ENCODE peak calls at places on chromosomes 4 and X, in four cellular contexts. X is BJ, A is heart left ventricle, L is breast epithelium. Y is an unnamed sample.

GRCh38 chrX:22314211-22314610 is 41.5 kb downstream of the CBLL2 start:
- DNase-seq in A (no peak), L (no peak), X (no peak), Y (no peak)

GRCh38 chr4:89496851-89497250 is 189.3 kb upstream of the GPRIN3 start:
- DNase-seq in A (no peak), L (no peak), X (no peak), Y (no peak)

GRCh38 chrX:39627257-39627656 is 470.5 kb downstream of the BCOR start:
- DNase-seq in X (no peak), A (no peak), L (no peak), Y (no peak)

GRCh38 chrX:41912922-41913321 is 10.4 kb downstream of the CASK start:
- DNase-seq in L (no peak), A (no peak), X (no peak), Y (no peak)

GRCh38 chr4:47145630-47146029 is 114.3 kb downstream of the GABRB1 start:
- DNase-seq in A (no peak), X (no peak), L (no peak), Y (no peak)

GRCh38 chr4:110485452-110485851 is 9.5 kb downstream of the ENPEP start:
- DNase-seq in X (no peak), A (no peak), L (no peak), Y (no peak)

GRCh38 chrX:13471269-13471668 is 98.1 kb upstream of the EGFL6 start:
- DNase-seq in X (no peak), A (no peak), L (no peak), Y (no peak)

GRCh38 chr4:173318648-173319211 is 15.4 kb downstream of the HMGB2 start:
- DNase-seq in L (no peak), A (no peak), X (no peak), Y (no peak)

GRCh38 chrX:46601283-46601682 is 27.7 kb downstream of the CHST7 start:
- DNase-seq in L (no peak), A (no peak), X (no peak), Y (no peak)

GRCh38 chr4:3666263-3666662 is 99.9 kb upstream of the ADRA2C start:
- DNase-seq in A (no peak), X (no peak), L (no peak), Y (no peak)

GRCh38 chr4:55722132-55722531 is 86.0 kb upstream of the NMU start:
- DNase-seq in A (no peak), X (no peak), L (no peak), Y (no peak)

GRCh38 chr4:24001945-24002640 is 112.2 kb upstream of the PPARGC1A start:
- DNase-seq in X (no peak), L (no peak), A (no peak), Y (no peak)

GRCh38 chr4:42995343-42995944 is 102.9 kb downstream of the GRXCR1 start:
- DNase-seq in A (no peak), L (no peak), X (no peak), Y (no peak)

GRCh38 chrX:4588056-4588455 is 874.6 kb upstream of the PRKX start:
- DNase-seq in X (no peak), L (no peak), A (no peak), Y (no peak)

GRCh38 chr4:102344520-102344954 is 745 bp downstream of the SLC39A8 start:
- DNase-seq in X (no peak), L (peak; percentile 59), A (peak; percentile 56), Y (no peak)

GRCh38 chr4:1216869-1217294 is 32.0 kb downstream of the CTBP1 start:
- DNase-seq in A (no peak), L (no peak), X (no peak), Y (no peak)

GRCh38 chr4:47623916-47624554 is 139.0 kb downstream of the ATP10D start:
- DNase-seq in L (no peak), X (no peak), A (no peak), Y (no peak)

GRCh38 chr4:70505152-70505748 is 13.1 kb upstream of the AMTN start:
- DNase-seq in X (no peak), A (no peak), L (peak; percentile 56), Y (no peak)

GRCh38 chrX:77076896-77077295 is 370.3 kb upstream of the FGF16 start:
- DNase-seq in A (no peak), X (no peak), L (no peak), Y (no peak)

GRCh38 chr4:103021120-103021519 is 1.6 kb upstream of the SLC9B1 start:
- DNase-seq in X (no peak), L (no peak), A (no peak), Y (no peak)

GRCh38 chr4:22969314-22969896 is 276.7 kb downstream of the GBA3 start:
- DNase-seq in X (peak; percentile 11), A (no peak), L (no peak), Y (no peak)

GRCh38 chr4:141028024-141028529 is 105.2 kb downstream of the RNF150 start:
- DNase-seq in L (no peak), A (no peak), X (peak; percentile 90), Y (no peak)

GRCh38 chr4:10743357-10743756 is 58.8 kb upstream of the CLNK start:
- DNase-seq in A (no peak), X (no peak), L (no peak), Y (no peak)

GRCh38 chrX:55787727-55788126 is 70.2 kb downstream of the RRAGB start:
- DNase-seq in X (no peak), L (no peak), A (no peak), Y (no peak)

GRCh38 chr4:14218641-14219040 is 591.1 kb upstream of the BOD1L1 start:
- DNase-seq in X (no peak), L (no peak), A (no peak), Y (no peak)

GRCh38 chr4:123415977-123416376 is 19.4 kb downstream of the SPRY1 start:
- DNase-seq in L (no peak), X (no peak), A (no peak), Y (no peak)

GRCh38 chr4:105150511-105150910 is 3.8 kb downstream of the TET2 start:
- DNase-seq in L (no peak), A (no peak), X (no peak), Y (no peak)

GRCh38 chrX:39067866-39068265 is 266.6 kb downstream of the MID1IP1 start:
- DNase-seq in X (no peak), L (no peak), A (no peak), Y (no peak)

GRCh38 chr4:1960170-1960825 is 48.5 kb downstream of the NELFA start:
- DNase-seq in X (no peak), A (no peak), L (no peak), Y (no peak)

GRCh38 chrX:68396953-68397352 is 36.3 kb downstream of the OPHN1 start:
- DNase-seq in X (no peak), A (peak; percentile 14), L (no peak), Y (no peak)

GRCh38 chr4:72319596-72319995 is 249.4 kb downstream of the ADAMTS3 start:
- DNase-seq in L (no peak), A (no peak), X (peak; percentile 63), Y (no peak)

GRCh38 chr4:145734576-145735329 is 54.8 kb downstream of the C4orf51 start:
- DNase-seq in X (peak; percentile 96), L (peak; percentile 75), A (peak; percentile 42), Y (peak; percentile 88)

GRCh38 chr4:21898101-21898500 is 50.5 kb downstream of the KCNIP4 start:
- DNase-seq in L (no peak), A (no peak), X (no peak), Y (no peak)

GRCh38 chrX:41449615-41450014 is 2.5 kb downstream of the NYX start:
- DNase-seq in X (peak; percentile 46), A (peak; percentile 25), L (no peak), Y (no peak)

GRCh38 chrX:40521868-40522450 is 58.8 kb upstream of the ATP6AP2 start:
- DNase-seq in L (no peak), A (peak; percentile 35), X (no peak), Y (no peak)

GRCh38 chr4:118985170-118986000 is 96.7 kb downstream of the SYNPO2 start:
- DNase-seq in A (no peak), L (no peak), X (no peak), Y (no peak)

GRCh38 chrX:129771266-129771995 is 8.3 kb upstream of the SASH3 start:
- DNase-seq in X (no peak), A (no peak), L (no peak), Y (no peak)

GRCh38 chrX:136200466-136200865 is 50.7 kb downstream of the MAP7D3 start:
- DNase-seq in A (no peak), L (no peak), X (no peak), Y (no peak)
- TF ChIP-seq CTCF in A (peak; percentile 48), L (no peak), X (peak; percentile 41), Y (peak; percentile 11)

GRCh38 chr4:190020790-190021717 is 6.0 kb downstream of the FRG2 start:
- DNase-seq in A (no peak), X (no peak), L (no peak), Y (no peak)
- H3K27me3 ChIP-seq in A (peaks cover 18% of the 10 kb centered on the region), X (peaks cover 41% of the 10 kb centered on the region), L (no peaks in the 10 kb centered on the region), Y (no peaks in the 10 kb centered on the region)

GRCh38 chrX:56802428-56802827 is 73.4 kb downstream of the NBDY start:
- DNase-seq in A (no peak), X (no peak), L (no peak), Y (no peak)

GRCh38 chrX:56804867-56805266 is 75.8 kb downstream of the NBDY start:
- DNase-seq in A (no peak), X (no peak), L (no peak), Y (no peak)

GRCh38 chrX:56802921-56803848 is 74.1 kb downstream of the NBDY start:
- DNase-seq in X (no peak), A (peak; percentile 40), L (peak; percentile 54), Y (no peak)

GRCh38 chrX:56805399-56805798 is 76.4 kb downstream of the NBDY start:
- DNase-seq in A (no peak), X (no peak), L (no peak), Y (no peak)

GRCh38 chrX:56803849-56804681 is 75.0 kb downstream of the NBDY start:
- DNase-seq in A (no peak), X (no peak), L (no peak), Y (no peak)
- TF ChIP-seq CTCF in A (no peak), X (no peak), L (no peak), Y (no peak)

GRCh38 chrX:153941331-153942252 is 2.9 kb downstream of the RENBP start:
- DNase-seq in A (no peak), X (no peak), L (no peak), Y (no peak)
- H3K27me3 ChIP-seq in A (no peaks in the 10 kb centered on the region), X (no peaks in the 10 kb centered on the region), L (no peaks in the 10 kb centered on the region), Y (no peaks in the 10 kb centered on the region)

DNA sequence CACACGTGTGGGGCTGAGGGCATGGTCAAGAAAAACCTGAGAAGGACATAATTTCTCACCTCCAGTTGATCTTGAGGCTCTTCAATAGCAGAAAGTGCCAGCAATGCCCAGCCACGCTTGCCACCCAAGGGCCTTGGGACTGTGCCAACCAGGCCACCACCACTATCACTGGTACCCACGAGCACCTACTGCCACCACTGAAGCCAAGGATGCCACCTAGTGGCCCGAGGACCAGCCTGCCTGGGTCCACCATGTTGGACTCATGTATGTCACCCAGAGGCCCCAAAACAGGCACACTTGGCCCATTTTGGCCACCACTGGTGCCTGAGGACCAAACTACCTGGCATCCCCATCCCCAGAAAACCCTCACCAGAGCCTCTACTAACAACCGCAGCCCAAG is 191.8 kb downstream of the ADAM29 start:
- DNase-seq in X (no peak), L (no peak), A (no peak), Y (no peak)
- TF ChIP-seq CTCF in X (no peak), L (no peak), A (no peak), Y (no peak)

GRCh38 chrX:34879876-34880275 is 62.7 kb upstream of the FAM47B start:
- DNase-seq in X (no peak), A (no peak), L (no peak), Y (no peak)
- H3K27me3 ChIP-seq in X (no peaks in the 10 kb centered on the region), A (no peaks in the 10 kb centered on the region), L (no peaks in the 10 kb centered on the region), Y (no peaks in the 10 kb centered on the region)

Y was measured in thoracic aorta.